ENCODE peak calls at places on chromosomes 4 and X, in four cellular contexts. Q, O, C and E are unnamed samples.

GRCh38 chr4:147786031-147786430 is 54.1 kb downstream of the ARHGAP10 start:
- DNase-seq in Q (no peak), O (no peak), C (no peak), E (no peak)

GRCh38 chrX:151981129-151981528 is 6.7 kb upstream of the GABRE start:
- DNase-seq in Q (no peak), O (no peak), C (peak; percentile 33), E (no peak)

GRCh38 chr4:8089862-8090261 is 68.8 kb downstream of the ABLIM2 start:
- DNase-seq in O (no peak), C (no peak), Q (no peak), E (no peak)

GRCh38 chr4:33780952-33781655 is 2463.2 kb downstream of the ARAP2 start:
- DNase-seq in Q (no peak), C (no peak), O (no peak), E (no peak)

GRCh38 chrX:130393451-130394074 is 8.1 kb upstream of the GPR119 start:
- DNase-seq in O (peak; percentile 21), C (no peak), Q (no peak), E (no peak)

GRCh38 chr4:33715996-33716395 is 2528.3 kb downstream of the ARAP2 start:
- DNase-seq in O (no peak), Q (no peak), C (no peak), E (peak; percentile 77)

GRCh38 chr4:133513891-133514290 is 364.8 kb downstream of the PCDH10 start:
- DNase-seq in Q (no peak), C (no peak), O (no peak), E (no peak)

GRCh38 chrX:108307408-108308085 is 130.7 kb downstream of the COL4A6 start:
- DNase-seq in O (peak; percentile 17), C (no peak), Q (no peak), E (no peak)

GRCh38 chr4:98151145-98151929 is 8.1 kb upstream of the STPG2 start:
- DNase-seq in Q (no peak), C (no peak), O (no peak), E (no peak)

GRCh38 chr4:10506077-10506476 is 48.9 kb upstream of the ZNF518B start:
- DNase-seq in O (no peak), C (no peak), Q (no peak), E (no peak)

GRCh38 chr4:150348079-150348478 is 233.9 kb upstream of the MAB21L2 start:
- DNase-seq in Q (no peak), C (peak; percentile 30), O (no peak), E (peak; percentile 60)

GRCh38 chrX:5829060-5829459 is 399.6 kb downstream of the NLGN4X start:
- DNase-seq in Q (no peak), O (no peak), C (no peak), E (no peak)

GRCh38 chr4:86664959-86665358 is 70.8 kb downstream of the PTPN13 start:
- DNase-seq in Q (no peak), O (no peak), C (peak; percentile 15), E (no peak)

GRCh38 chr4:3657917-3658913 is 108.0 kb upstream of the ADRA2C start:
- DNase-seq in O (peak; percentile 88), C (no peak), Q (no peak), E (no peak)

GRCh38 chr4:57020467-57021101 is 41.9 kb downstream of the POLR2B start:
- DNase-seq in O (no peak), C (peak; percentile 50), Q (no peak), E (peak; percentile 49)

GRCh38 chr4:8341691-8342090 is 72.1 kb downstream of the HTRA3 start:
- DNase-seq in Q (no peak), C (no peak), O (no peak), E (no peak)

GRCh38 chrX:27775984-27776383 is 31.8 kb upstream of the MAGEB10 start:
- DNase-seq in O (no peak), Q (no peak), C (no peak), E (no peak)

GRCh38 chr4:2786152-2786671 is 6.7 kb upstream of the SH3BP2 start:
- DNase-seq in C (no peak), O (peak; percentile 15), Q (peak; percentile 46), E (no peak)

GRCh38 chr4:36138221-36138620 is 106.1 kb downstream of the ARAP2 start:
- DNase-seq in C (peak; percentile 17), O (no peak), Q (no peak), E (peak; percentile 39)

GRCh38 chrX:81261576-81261975 is 59.7 kb downstream of the SH3BGRL start:
- DNase-seq in Q (no peak), O (no peak), C (peak; percentile 19), E (no peak)

GRCh38 chr4:5511791-5512190 is 196.6 kb downstream of the EVC2 start:
- DNase-seq in Q (no peak), C (no peak), O (no peak), E (no peak)

GRCh38 chrX:154804957-154805695 is at the start of gene MPP1:
- DNase-seq in O (peak; percentile 58), C (no peak), Q (peak; percentile 74), E (no peak)

GRCh38 chr4:128916832-128917231 is 107.3 kb downstream of the JADE1 start:
- DNase-seq in Q (no peak), O (peak; percentile 30), C (no peak), E (no peak)

GRCh38 chr4:52312722-52313121 is 261.6 kb downstream of the SPATA18 start:
- DNase-seq in Q (no peak), C (peak; percentile 38), O (no peak), E (no peak)

GRCh38 chr4:5191831-5192230 is 140.6 kb downstream of the STK32B start:
- DNase-seq in Q (no peak), C (no peak), O (no peak), E (no peak)

GRCh38 chrX:49627030-49627777 is 28.4 kb downstream of the GAGE1 start:
- DNase-seq in C (no peak), O (no peak), Q (peak; percentile 34), E (no peak)

GRCh38 chrX:13774696-13775095 is 40.1 kb downstream of the OFD1 start:
- DNase-seq in Q (no peak), O (no peak), C (no peak), E (no peak)

GRCh38 chr4:139243448-139244365 is 36.3 kb downstream of the MGARP start:
- DNase-seq in Q (no peak), O (peak; percentile 64), C (peak; percentile 93), E (peak; percentile 99)

GRCh38 chrX:41984628-41985027 is 61.3 kb upstream of the CASK start:
- DNase-seq in C (no peak), Q (no peak), O (no peak), E (peak; percentile 75)

GRCh38 chr4:1337376-1337831 is 9.6 kb upstream of the UVSSA start:
- DNase-seq in Q (no peak), O (no peak), C (no peak), E (no peak)

GRCh38 chrX:11765449-11765848 is 7.4 kb downstream of the MSL3 start:
- DNase-seq in O (no peak), C (no peak), Q (no peak), E (no peak)

GRCh38 chr4:15162465-15163283 is 160.4 kb downstream of the CPEB2 start:
- DNase-seq in C (no peak), Q (peak; percentile 8), O (no peak), E (no peak)

GRCh38 chr4:163681208-163681821 is 186.8 kb downstream of the TMA16 start:
- DNase-seq in C (no peak), Q (peak; percentile 66), O (no peak), E (no peak)

GRCh38 chr4:37685726-37686372 is 327 bp downstream of the RELL1 start:
- DNase-seq in Q (no peak), O (peak; percentile 37), C (no peak), E (no peak)

GRCh38 chrX:39835776-39836175 is 262.0 kb downstream of the BCOR start:
- DNase-seq in C (no peak), Q (no peak), O (no peak), E (no peak)

GRCh38 chrX:72280210-72280882 is 3.3 kb upstream of the RPS4X start:
- DNase-seq in O (no peak), C (no peak), Q (no peak), E (no peak)

GRCh38 chr4:149164282-149164681 is 651.4 kb downstream of the IQCM start:
- DNase-seq in O (no peak), C (no peak), Q (no peak), E (no peak)

GRCh38 chr4:88212253-88212561 is 53.8 kb upstream of the ABCG2 start:
- DNase-seq in O (no peak), C (no peak), Q (no peak), E (no peak)
- H3K27ac ChIP-seq in O (no peak overlapping the region), C (no peak overlapping the region), Q (no peak overlapping the region), E (no peak overlapping the region)

DNA sequence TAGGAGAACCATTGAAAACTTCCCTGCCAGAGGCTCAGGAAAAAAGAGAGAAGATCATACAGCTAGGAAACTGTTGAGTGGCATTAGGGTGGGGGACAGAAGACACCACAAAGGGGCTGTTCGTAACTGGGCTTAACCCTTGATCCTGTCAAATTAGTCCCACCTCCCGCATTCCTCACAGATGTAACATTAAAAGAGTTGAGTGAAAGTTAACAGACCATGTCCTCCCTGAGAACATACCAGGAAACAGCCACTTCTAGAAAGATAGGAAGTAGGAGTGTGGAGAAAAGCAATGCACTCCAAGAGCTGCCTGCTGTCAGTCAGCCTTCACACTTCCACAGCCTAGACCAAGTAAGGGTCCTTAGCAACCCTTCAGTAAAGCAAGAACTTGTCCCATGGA is 8.7 kb downstream of the SHROOM4 start:
- DNase-seq in C (no peak), O (no peak), Q (no peak), E (no peak)
- H3K27ac ChIP-seq in C (no peak overlapping the region), O (no peak overlapping the region), Q (no peak overlapping the region), E (no peak overlapping the region)

GRCh38 chrX:36434521-36434920 is 515.0 kb downstream of the CFAP47 start:
- DNase-seq in O (no peak), Q (no peak), C (no peak), E (no peak)
- H3K27ac ChIP-seq in O (no peak overlapping the region), Q (no peak overlapping the region), C (no peak overlapping the region), E (peak overlapping the region; percentile 32)

GRCh38 chr4:26937567-26937966 is 76.9 kb downstream of the STIM2 start:
- DNase-seq in O (no peak), C (no peak), Q (no peak), E (no peak)
- H3K27ac ChIP-seq in O (no peak overlapping the region), C (no peak overlapping the region), Q (no peak overlapping the region), E (no peak overlapping the region)

GRCh38 chr4:38822748-38823303 is 18.2 kb upstream of the TLR1 start:
- DNase-seq in Q (no peak), C (no peak), O (no peak), E (no peak)

GRCh38 chr4:38819569-38819968 is 15.0 kb upstream of the TLR1 start:
- DNase-seq in Q (no peak), C (no peak), O (no peak), E (peak; percentile 39)

GRCh38 chr4:38821739-38822138 is 17.1 kb upstream of the TLR1 start:
- DNase-seq in C (no peak), O (no peak), Q (no peak), E (no peak)

GRCh38 chr4:38820329-38821061 is 15.9 kb upstream of the TLR1 start:
- DNase-seq in O (no peak), C (no peak), Q (no peak), E (no peak)

DNA sequence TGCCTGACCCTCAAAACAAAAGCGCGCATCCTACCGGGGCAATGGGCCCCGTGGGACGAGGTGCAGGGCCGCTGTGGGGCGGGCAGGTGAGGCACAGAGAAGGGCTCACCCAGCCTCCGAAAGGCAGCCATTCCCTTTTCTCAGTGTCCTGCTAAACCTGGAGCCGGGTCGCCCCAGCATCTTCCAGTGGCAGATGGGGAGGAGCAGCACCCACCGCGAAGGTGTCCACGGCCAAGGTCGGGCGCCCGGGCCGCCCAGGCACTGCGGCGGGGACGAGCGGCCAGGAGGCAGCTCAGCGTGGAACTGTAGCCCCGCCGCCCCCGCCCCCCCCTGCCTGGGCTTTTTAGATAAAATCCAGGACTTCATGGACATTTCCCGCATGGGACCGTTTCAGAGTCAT is 19.2 kb upstream of the TLR1 start:
- DNase-seq in Q (no peak), C (no peak), O (no peak), E (no peak)
- H3K27ac ChIP-seq in Q (no peak overlapping the region), C (no peak overlapping the region), O (no peak overlapping the region), E (no peak overlapping the region)